ENCODE peak calls at places on chromosome 6, in ten cellular contexts. One of them, this sample, is unnamed.

GRCh38 chr6:25175216-25175615 is 104.0 kb upstream of the CARMIL1 start:
- DNase-seq in hepatic stellate cell: no peak
- DNase-seq in GF-D8: no peak
- DNase-seq in SHP77: no peak
- DNase-seq in RPMI7951: peak
- DNase-seq in tibial artery: no peak
- DNase-seq in Daoy: peak
- DNase-seq in activated CD4-positive, alpha-beta T cell treated with anti-CD3 and anti-CD28 coated beads for 48 hours: no peak
- DNase-seq in NCI-H2081 treated with DMSO at 0.1 percent for 48 hours: no peak
- DNase-seq in T-helper 2 cell: no peak
- DNase-seq in this sample: no peak

GRCh38 chr6:158835616-158836221 is 16.6 kb upstream of the EZR start:
- DNase-seq in hepatic stellate cell: peak
- DNase-seq in GF-D8: no peak
- DNase-seq in SHP77: no peak
- DNase-seq in RPMI7951: no peak
- DNase-seq in tibial artery: no peak
- DNase-seq in Daoy: no peak
- DNase-seq in activated CD4-positive, alpha-beta T cell treated with anti-CD3 and anti-CD28 coated beads for 48 hours: no peak
- DNase-seq in NCI-H2081 treated with DMSO at 0.1 percent for 48 hours: no peak
- DNase-seq in T-helper 2 cell: no peak
- DNase-seq in this sample: no peak

GRCh38 chr6:17269840-17270239 is 11.3 kb upstream of the RBM24 start:
- DNase-seq in hepatic stellate cell: peak
- DNase-seq in GF-D8: no peak
- DNase-seq in SHP77: no peak
- DNase-seq in RPMI7951: peak
- DNase-seq in tibial artery: no peak
- DNase-seq in Daoy: no peak
- DNase-seq in activated CD4-positive, alpha-beta T cell treated with anti-CD3 and anti-CD28 coated beads for 48 hours: no peak
- DNase-seq in NCI-H2081 treated with DMSO at 0.1 percent for 48 hours: no peak
- DNase-seq in T-helper 2 cell: no peak
- DNase-seq in this sample: no peak

GRCh38 chr6:29681811-29682210 is 859 bp upstream of the ZFP57 start:
- DNase-seq in hepatic stellate cell: no peak
- DNase-seq in GF-D8: no peak
- DNase-seq in SHP77: no peak
- DNase-seq in RPMI7951: no peak
- DNase-seq in tibial artery: no peak
- DNase-seq in Daoy: no peak
- DNase-seq in activated CD4-positive, alpha-beta T cell treated with anti-CD3 and anti-CD28 coated beads for 48 hours: no peak
- DNase-seq in NCI-H2081 treated with DMSO at 0.1 percent for 48 hours: no peak
- DNase-seq in T-helper 2 cell: no peak
- DNase-seq in this sample: no peak

GRCh38 chr6:42204768-42205282 is 10.1 kb upstream of the GUCA1B start:
- DNase-seq in hepatic stellate cell: no peak
- DNase-seq in GF-D8: no peak
- DNase-seq in SHP77: no peak
- DNase-seq in RPMI7951: no peak
- DNase-seq in tibial artery: no peak
- DNase-seq in Daoy: no peak
- DNase-seq in activated CD4-positive, alpha-beta T cell treated with anti-CD3 and anti-CD28 coated beads for 48 hours: no peak
- DNase-seq in NCI-H2081 treated with DMSO at 0.1 percent for 48 hours: no peak
- DNase-seq in T-helper 2 cell: no peak
- DNase-seq in this sample: no peak

GRCh38 chr6:2480267-2480966 is 235.0 kb upstream of the GMDS start:
- DNase-seq in hepatic stellate cell: no peak
- DNase-seq in GF-D8: peak
- DNase-seq in SHP77: no peak
- DNase-seq in RPMI7951: no peak
- DNase-seq in tibial artery: no peak
- DNase-seq in Daoy: no peak
- DNase-seq in activated CD4-positive, alpha-beta T cell treated with anti-CD3 and anti-CD28 coated beads for 48 hours: no peak
- DNase-seq in NCI-H2081 treated with DMSO at 0.1 percent for 48 hours: no peak
- DNase-seq in T-helper 2 cell: no peak
- DNase-seq in this sample: no peak

GRCh38 chr6:137853569-137854213 is 13.4 kb upstream of the TNFAIP3 start:
- DNase-seq in hepatic stellate cell: no peak
- DNase-seq in GF-D8: no peak
- DNase-seq in SHP77: no peak
- DNase-seq in RPMI7951: peak
- DNase-seq in tibial artery: no peak
- DNase-seq in Daoy: peak
- DNase-seq in activated CD4-positive, alpha-beta T cell treated with anti-CD3 and anti-CD28 coated beads for 48 hours: no peak
- DNase-seq in NCI-H2081 treated with DMSO at 0.1 percent for 48 hours: no peak
- DNase-seq in T-helper 2 cell: no peak
- DNase-seq in this sample: no peak

GRCh38 chr6:110951986-110952794 is 6.3 kb upstream of the GTF3C6 start:
- DNase-seq in hepatic stellate cell: peak
- DNase-seq in GF-D8: no peak
- DNase-seq in SHP77: no peak
- DNase-seq in RPMI7951: peak
- DNase-seq in tibial artery: no peak
- DNase-seq in Daoy: peak
- DNase-seq in activated CD4-positive, alpha-beta T cell treated with anti-CD3 and anti-CD28 coated beads for 48 hours: no peak
- DNase-seq in NCI-H2081 treated with DMSO at 0.1 percent for 48 hours: no peak
- DNase-seq in T-helper 2 cell: no peak
- DNase-seq in this sample: no peak

GRCh38 chr6:169162249-169162967 is 91.2 kb downstream of the THBS2 start:
- DNase-seq in hepatic stellate cell: no peak
- DNase-seq in GF-D8: no peak
- DNase-seq in SHP77: no peak
- DNase-seq in RPMI7951: no peak
- DNase-seq in tibial artery: no peak
- DNase-seq in Daoy: peak
- DNase-seq in activated CD4-positive, alpha-beta T cell treated with anti-CD3 and anti-CD28 coated beads for 48 hours: no peak
- DNase-seq in NCI-H2081 treated with DMSO at 0.1 percent for 48 hours: no peak
- DNase-seq in T-helper 2 cell: no peak
- DNase-seq in this sample: no peak

GRCh38 chr6:21300439-21300838 is 293.1 kb upstream of the SOX4 start:
- DNase-seq in hepatic stellate cell: no peak
- DNase-seq in GF-D8: no peak
- DNase-seq in SHP77: no peak
- DNase-seq in RPMI7951: no peak
- DNase-seq in tibial artery: no peak
- DNase-seq in Daoy: no peak
- DNase-seq in activated CD4-positive, alpha-beta T cell treated with anti-CD3 and anti-CD28 coated beads for 48 hours: no peak
- DNase-seq in NCI-H2081 treated with DMSO at 0.1 percent for 48 hours: no peak
- DNase-seq in T-helper 2 cell: no peak
- DNase-seq in this sample: no peak

GRCh38 chr6:34025851-34026250 is 120.0 kb downstream of the GRM4 start:
- DNase-seq in hepatic stellate cell: no peak
- DNase-seq in GF-D8: no peak
- DNase-seq in SHP77: no peak
- DNase-seq in RPMI7951: no peak
- DNase-seq in tibial artery: no peak
- DNase-seq in Daoy: no peak
- DNase-seq in activated CD4-positive, alpha-beta T cell treated with anti-CD3 and anti-CD28 coated beads for 48 hours: no peak
- DNase-seq in NCI-H2081 treated with DMSO at 0.1 percent for 48 hours: peak
- DNase-seq in T-helper 2 cell: no peak
- DNase-seq in this sample: no peak

GRCh38 chr6:18668994-18669393 is 281.8 kb downstream of the RNF144B start:
- DNase-seq in hepatic stellate cell: no peak
- DNase-seq in GF-D8: no peak
- DNase-seq in SHP77: no peak
- DNase-seq in RPMI7951: no peak
- DNase-seq in tibial artery: no peak
- DNase-seq in Daoy: no peak
- DNase-seq in activated CD4-positive, alpha-beta T cell treated with anti-CD3 and anti-CD28 coated beads for 48 hours: no peak
- DNase-seq in NCI-H2081 treated with DMSO at 0.1 percent for 48 hours: no peak
- DNase-seq in T-helper 2 cell: no peak
- DNase-seq in this sample: no peak

GRCh38 chr6:167279766-167280440 is 11.2 kb upstream of the UNC93A start:
- DNase-seq in hepatic stellate cell: no peak
- DNase-seq in GF-D8: no peak
- DNase-seq in SHP77: no peak
- DNase-seq in RPMI7951: no peak
- DNase-seq in tibial artery: no peak
- DNase-seq in Daoy: no peak
- DNase-seq in activated CD4-positive, alpha-beta T cell treated with anti-CD3 and anti-CD28 coated beads for 48 hours: no peak
- DNase-seq in NCI-H2081 treated with DMSO at 0.1 percent for 48 hours: no peak
- DNase-seq in T-helper 2 cell: no peak
- DNase-seq in this sample: no peak

GRCh38 chr6:144921206-144921975 is 636.3 kb downstream of the UTRN start:
- DNase-seq in hepatic stellate cell: no peak
- DNase-seq in GF-D8: no peak
- DNase-seq in SHP77: no peak
- DNase-seq in RPMI7951: no peak
- DNase-seq in tibial artery: no peak
- DNase-seq in Daoy: no peak
- DNase-seq in activated CD4-positive, alpha-beta T cell treated with anti-CD3 and anti-CD28 coated beads for 48 hours: no peak
- DNase-seq in NCI-H2081 treated with DMSO at 0.1 percent for 48 hours: no peak
- DNase-seq in T-helper 2 cell: no peak
- DNase-seq in this sample: no peak

GRCh38 chr6:27678449-27678848 is 205.5 kb upstream of the ZNF184 start:
- DNase-seq in hepatic stellate cell: no peak
- DNase-seq in GF-D8: no peak
- DNase-seq in SHP77: no peak
- DNase-seq in RPMI7951: no peak
- DNase-seq in tibial artery: no peak
- DNase-seq in Daoy: no peak
- DNase-seq in activated CD4-positive, alpha-beta T cell treated with anti-CD3 and anti-CD28 coated beads for 48 hours: no peak
- DNase-seq in NCI-H2081 treated with DMSO at 0.1 percent for 48 hours: no peak
- DNase-seq in T-helper 2 cell: no peak
- DNase-seq in this sample: no peak

GRCh38 chr6:8085053-8085511 is 17.3 kb downstream of the EEF1E1 start:
- DNase-seq in hepatic stellate cell: no peak
- DNase-seq in GF-D8: no peak
- DNase-seq in SHP77: no peak
- DNase-seq in RPMI7951: peak
- DNase-seq in tibial artery: peak
- DNase-seq in Daoy: peak
- DNase-seq in activated CD4-positive, alpha-beta T cell treated with anti-CD3 and anti-CD28 coated beads for 48 hours: no peak
- DNase-seq in NCI-H2081 treated with DMSO at 0.1 percent for 48 hours: no peak
- DNase-seq in T-helper 2 cell: no peak
- DNase-seq in this sample: peak

GRCh38 chr6:5215181-5215580 is 45.6 kb downstream of the LYRM4 start:
- DNase-seq in hepatic stellate cell: no peak
- DNase-seq in GF-D8: no peak
- DNase-seq in SHP77: no peak
- DNase-seq in RPMI7951: no peak
- DNase-seq in tibial artery: no peak
- DNase-seq in Daoy: no peak
- DNase-seq in activated CD4-positive, alpha-beta T cell treated with anti-CD3 and anti-CD28 coated beads for 48 hours: no peak
- DNase-seq in NCI-H2081 treated with DMSO at 0.1 percent for 48 hours: no peak
- DNase-seq in T-helper 2 cell: no peak
- DNase-seq in this sample: no peak

GRCh38 chr6:157218371-157219198 is 104.7 kb downstream of the TMEM242 start:
- DNase-seq in hepatic stellate cell: no peak
- DNase-seq in GF-D8: no peak
- DNase-seq in SHP77: no peak
- DNase-seq in RPMI7951: no peak
- DNase-seq in tibial artery: no peak
- DNase-seq in Daoy: no peak
- DNase-seq in activated CD4-positive, alpha-beta T cell treated with anti-CD3 and anti-CD28 coated beads for 48 hours: no peak
- DNase-seq in NCI-H2081 treated with DMSO at 0.1 percent for 48 hours: no peak
- DNase-seq in T-helper 2 cell: no peak
- DNase-seq in this sample: no peak

GRCh38 chr6:150491131-150491795 is 108.4 kb upstream of the PLEKHG1 start:
- DNase-seq in hepatic stellate cell: no peak
- DNase-seq in GF-D8: no peak
- DNase-seq in SHP77: no peak
- DNase-seq in RPMI7951: peak
- DNase-seq in tibial artery: no peak
- DNase-seq in Daoy: peak
- DNase-seq in activated CD4-positive, alpha-beta T cell treated with anti-CD3 and anti-CD28 coated beads for 48 hours: no peak
- DNase-seq in NCI-H2081 treated with DMSO at 0.1 percent for 48 hours: no peak
- DNase-seq in T-helper 2 cell: peak
- DNase-seq in this sample: no peak

GRCh38 chr6:1481326-1481725 is 92.0 kb downstream of the FOXF2 start:
- DNase-seq in hepatic stellate cell: peak
- DNase-seq in GF-D8: no peak
- DNase-seq in SHP77: no peak
- DNase-seq in RPMI7951: peak
- DNase-seq in tibial artery: no peak
- DNase-seq in Daoy: peak
- DNase-seq in activated CD4-positive, alpha-beta T cell treated with anti-CD3 and anti-CD28 coated beads for 48 hours: no peak
- DNase-seq in NCI-H2081 treated with DMSO at 0.1 percent for 48 hours: no peak
- DNase-seq in T-helper 2 cell: no peak
- DNase-seq in this sample: peak

GRCh38 chr6:113672691-113673149 is 184.4 kb upstream of the MARCKS start:
- DNase-seq in hepatic stellate cell: peak
- DNase-seq in GF-D8: no peak
- DNase-seq in SHP77: peak
- DNase-seq in RPMI7951: peak
- DNase-seq in tibial artery: peak
- DNase-seq in Daoy: peak
- DNase-seq in activated CD4-positive, alpha-beta T cell treated with anti-CD3 and anti-CD28 coated beads for 48 hours: no peak
- DNase-seq in NCI-H2081 treated with DMSO at 0.1 percent for 48 hours: no peak
- DNase-seq in T-helper 2 cell: no peak
- DNase-seq in this sample: peak

GRCh38 chr6:111620168-111620567 is 14.5 kb upstream of the TRAF3IP2 start:
- DNase-seq in hepatic stellate cell: no peak
- DNase-seq in GF-D8: no peak
- DNase-seq in SHP77: no peak
- DNase-seq in RPMI7951: no peak
- DNase-seq in tibial artery: no peak
- DNase-seq in Daoy: no peak
- DNase-seq in activated CD4-positive, alpha-beta T cell treated with anti-CD3 and anti-CD28 coated beads for 48 hours: no peak
- DNase-seq in NCI-H2081 treated with DMSO at 0.1 percent for 48 hours: no peak
- DNase-seq in T-helper 2 cell: no peak
- DNase-seq in this sample: no peak

GRCh38 chr6:38404900-38405556 is 234.7 kb downstream of the BTBD9 start:
- DNase-seq in hepatic stellate cell: no peak
- DNase-seq in GF-D8: no peak
- DNase-seq in SHP77: no peak
- DNase-seq in RPMI7951: no peak
- DNase-seq in tibial artery: no peak
- DNase-seq in Daoy: no peak
- DNase-seq in activated CD4-positive, alpha-beta T cell treated with anti-CD3 and anti-CD28 coated beads for 48 hours: no peak
- DNase-seq in NCI-H2081 treated with DMSO at 0.1 percent for 48 hours: no peak
- DNase-seq in T-helper 2 cell: no peak
- DNase-seq in this sample: no peak

GRCh38 chr6:118594877-118595276 is 46.8 kb downstream of the PLN start:
- DNase-seq in hepatic stellate cell: no peak
- DNase-seq in GF-D8: no peak
- DNase-seq in SHP77: no peak
- DNase-seq in RPMI7951: no peak
- DNase-seq in tibial artery: no peak
- DNase-seq in Daoy: no peak
- DNase-seq in activated CD4-positive, alpha-beta T cell treated with anti-CD3 and anti-CD28 coated beads for 48 hours: no peak
- DNase-seq in NCI-H2081 treated with DMSO at 0.1 percent for 48 hours: no peak
- DNase-seq in T-helper 2 cell: no peak
- DNase-seq in this sample: no peak

This sample was measured in GM04504.